ENCODE peak calls at places on chromosomes 3 and 15, in eight cellular contexts. One of them, this sample, is unnamed.

GRCh38 chr3:183551930-183552329 is 3.6 kb downstream of the KLHL6 start:
- DNase-seq in testis: no peak
- DNase-seq in GM23338: no peak
- DNase-seq in mesendoderm: no peak
- DNase-seq in pancreas: no peak
- DNase-seq in dorsolateral prefrontal cortex: no peak
- DNase-seq in A673: no peak
- DNase-seq in uterus: no peak
- DNase-seq in this sample: no peak

GRCh38 chr3:10504161-10505049 is 981 bp downstream of the ATP2B2 start:
- DNase-seq in testis: no peak
- DNase-seq in GM23338: no peak
- DNase-seq in mesendoderm: no peak
- DNase-seq in pancreas: no peak
- DNase-seq in dorsolateral prefrontal cortex: no peak
- DNase-seq in A673: no peak
- DNase-seq in uterus: no peak
- DNase-seq in this sample: no peak

GRCh38 chr15:57038496-57038895 is 120.1 kb downstream of the TCF12 start:
- DNase-seq in testis: no peak
- DNase-seq in GM23338: no peak
- DNase-seq in mesendoderm: no peak
- DNase-seq in pancreas: no peak
- DNase-seq in dorsolateral prefrontal cortex: no peak
- DNase-seq in A673: no peak
- DNase-seq in uterus: no peak
- DNase-seq in this sample: no peak

GRCh38 chr3:133037440-133037839 is 751 bp upstream of the TMEM108 start:
- DNase-seq in testis: no peak
- DNase-seq in GM23338: no peak
- DNase-seq in mesendoderm: no peak
- DNase-seq in pancreas: no peak
- DNase-seq in dorsolateral prefrontal cortex: no peak
- DNase-seq in A673: no peak
- DNase-seq in uterus: no peak
- DNase-seq in this sample: peak; percentile 33

GRCh38 chr15:49094923-49095322 is 48.7 kb upstream of the SECISBP2L start:
- DNase-seq in testis: no peak
- DNase-seq in GM23338: no peak
- DNase-seq in mesendoderm: no peak
- DNase-seq in pancreas: no peak
- DNase-seq in dorsolateral prefrontal cortex: no peak
- DNase-seq in A673: no peak
- DNase-seq in uterus: no peak
- DNase-seq in this sample: no peak

GRCh38 chr3:66593978-66594377 is 93.2 kb upstream of the LRIG1 start:
- DNase-seq in testis: no peak
- DNase-seq in GM23338: no peak
- DNase-seq in mesendoderm: peak; percentile 7
- DNase-seq in pancreas: no peak
- DNase-seq in dorsolateral prefrontal cortex: no peak
- DNase-seq in A673: no peak
- DNase-seq in uterus: no peak
- DNase-seq in this sample: no peak

GRCh38 chr3:50324351-50325144 is 2.0 kb upstream of the HYAL2 start:
- DNase-seq in testis: peak; percentile 78
- DNase-seq in GM23338: peak; percentile 95
- DNase-seq in mesendoderm: peak; percentile 93
- DNase-seq in pancreas: no peak
- DNase-seq in dorsolateral prefrontal cortex: peak; percentile 68
- DNase-seq in A673: peak; percentile 65
- DNase-seq in uterus: peak; percentile 66
- DNase-seq in this sample: peak; percentile 83

GRCh38 chr15:72229947-72230196 is 1.1 kb downstream of the PKM start:
- DNase-seq in testis: no peak
- DNase-seq in GM23338: no peak
- DNase-seq in mesendoderm: no peak
- DNase-seq in pancreas: no peak
- DNase-seq in dorsolateral prefrontal cortex: no peak
- DNase-seq in A673: no peak
- DNase-seq in uterus: no peak
- DNase-seq in this sample: no peak

GRCh38 chr15:77836116-77836798 is 203.5 kb upstream of the LINGO1 start:
- DNase-seq in testis: no peak
- DNase-seq in GM23338: peak; percentile 64
- DNase-seq in mesendoderm: peak; percentile 74
- DNase-seq in pancreas: no peak
- DNase-seq in dorsolateral prefrontal cortex: no peak
- DNase-seq in A673: peak; percentile 59
- DNase-seq in uterus: no peak
- DNase-seq in this sample: peak; percentile 39

GRCh38 chr3:13621381-13622221 is 72.7 kb downstream of the FBLN2 start:
- DNase-seq in testis: peak; percentile 42
- DNase-seq in GM23338: no peak
- DNase-seq in mesendoderm: no peak
- DNase-seq in pancreas: no peak
- DNase-seq in dorsolateral prefrontal cortex: no peak
- DNase-seq in A673: no peak
- DNase-seq in uterus: no peak
- DNase-seq in this sample: no peak

GRCh38 chr3:195249057-195249770 is 21.7 kb downstream of the XXYLT1 start:
- DNase-seq in testis: peak; percentile 8
- DNase-seq in GM23338: no peak
- DNase-seq in mesendoderm: no peak
- DNase-seq in pancreas: no peak
- DNase-seq in dorsolateral prefrontal cortex: no peak
- DNase-seq in A673: no peak
- DNase-seq in uterus: peak; percentile 12
- DNase-seq in this sample: no peak

GRCh38 chr15:58467722-58468436 is 36.1 kb downstream of the LIPC start:
- DNase-seq in testis: peak; percentile 50
- DNase-seq in GM23338: no peak
- DNase-seq in mesendoderm: no peak
- DNase-seq in pancreas: no peak
- DNase-seq in dorsolateral prefrontal cortex: no peak
- DNase-seq in A673: no peak
- DNase-seq in uterus: no peak
- DNase-seq in this sample: peak; percentile 39
- H3K27ac ChIP-seq in testis: no peak overlapping the region
- H3K27ac ChIP-seq in GM23338: no peak overlapping the region
- H3K27ac ChIP-seq in mesendoderm: no peak overlapping the region
- H3K27ac ChIP-seq in pancreas: no peak overlapping the region
- H3K27ac ChIP-seq in dorsolateral prefrontal cortex: no peak overlapping the region
- H3K27ac ChIP-seq in A673: no peak overlapping the region
- H3K27ac ChIP-seq in uterus: no peak overlapping the region
- H3K27ac ChIP-seq in this sample: peak overlapping the region; percentile 26

GRCh38 chr3:137768021-137768360 is 3.9 kb downstream of the SOX14 start:
- DNase-seq in testis: no peak
- DNase-seq in GM23338: no peak
- DNase-seq in mesendoderm: no peak
- DNase-seq in pancreas: no peak
- DNase-seq in dorsolateral prefrontal cortex: no peak
- DNase-seq in A673: no peak
- DNase-seq in uterus: no peak
- DNase-seq in this sample: no peak
- H3K4me3 ChIP-seq in testis: peak overlapping the region; percentile 4
- H3K4me3 ChIP-seq in GM23338: peak overlapping the region; percentile 49
- H3K4me3 ChIP-seq in mesendoderm: no peak overlapping the region
- H3K4me3 ChIP-seq in pancreas: no peak overlapping the region
- H3K4me3 ChIP-seq in dorsolateral prefrontal cortex: peak overlapping the region; percentile 46
- H3K4me3 ChIP-seq in A673: no peak overlapping the region
- H3K4me3 ChIP-seq in uterus: no peak overlapping the region
- H3K4me3 ChIP-seq in this sample: no peak overlapping the region

DNA sequence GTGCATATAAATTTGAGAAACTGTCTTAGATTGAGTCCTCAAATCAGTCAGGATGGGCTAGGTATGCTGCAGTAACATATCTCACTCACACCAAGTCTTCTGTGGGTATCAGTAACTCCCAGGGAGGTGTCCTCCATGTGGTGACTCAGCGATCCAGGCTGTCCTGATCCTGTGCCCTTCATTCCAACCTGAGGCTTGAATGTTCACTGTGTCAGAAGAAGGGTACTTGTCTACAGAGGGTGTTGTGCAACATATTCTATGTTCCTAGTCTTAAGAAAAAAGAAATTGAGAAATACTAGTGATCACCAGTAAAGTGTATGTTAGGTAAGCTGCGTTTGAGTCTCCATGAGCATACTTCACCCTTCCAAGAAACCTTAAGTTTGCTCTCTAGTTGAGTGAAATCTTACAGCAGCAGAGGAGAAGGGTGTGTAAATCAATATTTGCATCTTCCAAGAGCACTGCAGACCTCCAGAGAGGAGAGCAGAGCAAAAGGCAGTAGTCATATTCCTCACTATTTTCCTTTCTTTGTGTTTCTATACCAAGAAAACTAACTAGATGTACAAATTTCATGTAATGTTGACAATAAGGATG is 122.2 kb upstream of the SLC24A5 start:
- DNase-seq in testis: no peak
- DNase-seq in GM23338: no peak
- DNase-seq in mesendoderm: no peak
- DNase-seq in pancreas: no peak
- DNase-seq in dorsolateral prefrontal cortex: no peak
- DNase-seq in A673: no peak
- DNase-seq in uterus: no peak
- DNase-seq in this sample: no peak
- H3K27ac ChIP-seq in testis: no peak overlapping the region
- H3K27ac ChIP-seq in GM23338: no peak overlapping the region
- H3K27ac ChIP-seq in mesendoderm: no peak overlapping the region
- H3K27ac ChIP-seq in pancreas: no peak overlapping the region
- H3K27ac ChIP-seq in dorsolateral prefrontal cortex: no peak overlapping the region
- H3K27ac ChIP-seq in A673: no peak overlapping the region
- H3K27ac ChIP-seq in uterus: no peak overlapping the region
- H3K27ac ChIP-seq in this sample: no peak overlapping the region

DNA sequence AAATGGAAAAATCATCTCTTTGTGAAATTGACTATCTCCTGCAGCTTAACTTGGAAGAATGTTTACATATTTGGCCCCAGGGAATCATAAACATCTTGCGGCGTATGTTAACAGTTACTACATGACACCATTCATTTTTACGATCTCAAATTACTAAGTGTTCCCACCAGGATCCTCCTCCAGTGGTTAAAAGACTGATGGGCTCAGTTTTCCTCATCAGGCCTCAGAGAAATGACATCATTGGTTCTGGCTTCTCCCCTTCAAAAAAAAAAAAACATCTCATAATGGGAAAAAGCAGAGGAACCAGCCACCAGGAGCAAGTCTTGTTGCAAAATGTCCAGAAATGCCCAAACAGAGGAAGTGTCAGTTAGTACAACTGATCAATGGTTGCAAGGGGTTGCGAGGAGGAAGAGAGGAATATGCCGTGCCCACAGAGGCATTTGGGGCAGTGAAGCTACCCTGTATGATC is 70.5 kb upstream of the LIPC start:
- DNase-seq in testis: no peak
- DNase-seq in GM23338: no peak
- DNase-seq in mesendoderm: no peak
- DNase-seq in pancreas: no peak
- DNase-seq in dorsolateral prefrontal cortex: no peak
- DNase-seq in A673: peak; percentile 77
- DNase-seq in uterus: no peak
- DNase-seq in this sample: peak; percentile 75
- H3K4me3 ChIP-seq in testis: no peak overlapping the region
- H3K4me3 ChIP-seq in GM23338: no peak overlapping the region
- H3K4me3 ChIP-seq in mesendoderm: no peak overlapping the region
- H3K4me3 ChIP-seq in pancreas: no peak overlapping the region
- H3K4me3 ChIP-seq in dorsolateral prefrontal cortex: no peak overlapping the region
- H3K4me3 ChIP-seq in A673: no peak overlapping the region
- H3K4me3 ChIP-seq in uterus: no peak overlapping the region
- H3K4me3 ChIP-seq in this sample: peak overlapping the region; percentile 4

This sample was measured in SJCRH30.